ENCODE peak calls at places on chromosome X, in six cellular contexts. One of them, this sample, is unnamed.
A peak's percentile ranks its signal among the peaks of the same experiment; 100 is the strongest.

GRCh38 chrX:49042581-49043219 is 457 bp downstream of the TFE3 start:
- DNase-seq in H9: no peak
- DNase-seq in SK-N-SH: no peak
- DNase-seq in GM23248: no peak
- DNase-seq in keratinocyte: no peak
- DNase-seq in HCT116: no peak
- DNase-seq in this sample: no peak

GRCh38 chrX:643911-644303 is 13.3 kb downstream of the SHOX start:
- DNase-seq in HCT116: no peak
- DNase-seq in SK-N-SH: peak; percentile 23
- DNase-seq in H9: no peak
- DNase-seq in GM23248: no peak
- DNase-seq in keratinocyte: no peak
- DNase-seq in this sample: no peak

GRCh38 chrX:96389314-96390048 is 295.2 kb upstream of the DIAPH2 start:
- DNase-seq in SK-N-SH: no peak
- DNase-seq in keratinocyte: no peak
- DNase-seq in H9: no peak
- DNase-seq in GM23248: no peak
- DNase-seq in HCT116: no peak
- DNase-seq in this sample: peak; percentile 53

GRCh38 chrX:118156953-118157608 is 40.5 kb upstream of the KLHL13 start:
- DNase-seq in SK-N-SH: no peak
- DNase-seq in keratinocyte: no peak
- DNase-seq in GM23248: no peak
- DNase-seq in HCT116: no peak
- DNase-seq in H9: no peak
- DNase-seq in this sample: no peak

GRCh38 chrX:69156638-69157037 is 8.6 kb downstream of the PJA1 start:
- DNase-seq in GM23248: no peak
- DNase-seq in keratinocyte: no peak
- DNase-seq in HCT116: no peak
- DNase-seq in SK-N-SH: peak; percentile 1
- DNase-seq in H9: peak; percentile 17
- DNase-seq in this sample: no peak

GRCh38 chrX:129781134-129782014 is 1.6 kb downstream of the SASH3 start:
- DNase-seq in HCT116: no peak
- DNase-seq in keratinocyte: no peak
- DNase-seq in SK-N-SH: no peak
- DNase-seq in H9: no peak
- DNase-seq in GM23248: no peak
- DNase-seq in this sample: no peak

GRCh38 chrX:24355095-24355494 is 5.3 kb upstream of the SUPT20HL1 start:
- DNase-seq in GM23248: peak; percentile 30
- DNase-seq in SK-N-SH: no peak
- DNase-seq in HCT116: no peak
- DNase-seq in keratinocyte: no peak
- DNase-seq in H9: no peak
- DNase-seq in this sample: peak; percentile 12

GRCh38 chrX:102765794-102766193 is 45.3 kb downstream of the GPRASP3 start:
- DNase-seq in HCT116: no peak
- DNase-seq in H9: no peak
- DNase-seq in keratinocyte: no peak
- DNase-seq in SK-N-SH: no peak
- DNase-seq in GM23248: peak; percentile 74
- DNase-seq in this sample: peak; percentile 68

GRCh38 chrX:10722804-10723364 is 102.5 kb upstream of the MID1 start:
- DNase-seq in GM23248: peak; percentile 55
- DNase-seq in HCT116: peak; percentile 10
- DNase-seq in H9: peak; percentile 46
- DNase-seq in SK-N-SH: peak; percentile 65
- DNase-seq in keratinocyte: peak; percentile 9
- DNase-seq in this sample: peak; percentile 67

GRCh38 chrX:149129767-149130166 is 375.3 kb downstream of the IDS start:
- DNase-seq in H9: no peak
- DNase-seq in SK-N-SH: no peak
- DNase-seq in GM23248: no peak
- DNase-seq in keratinocyte: no peak
- DNase-seq in HCT116: no peak
- DNase-seq in this sample: no peak

GRCh38 chrX:352582-353314 is 34.0 kb downstream of the PPP2R3B start:
- DNase-seq in SK-N-SH: no peak
- DNase-seq in H9: no peak
- DNase-seq in HCT116: no peak
- DNase-seq in GM23248: no peak
- DNase-seq in keratinocyte: no peak
- DNase-seq in this sample: no peak

GRCh38 chrX:12548746-12549145 is 242.5 kb upstream of the PRPS2 start:
- DNase-seq in GM23248: peak; percentile 13
- DNase-seq in keratinocyte: no peak
- DNase-seq in SK-N-SH: no peak
- DNase-seq in H9: peak; percentile 29
- DNase-seq in HCT116: no peak
- DNase-seq in this sample: peak; percentile 17

GRCh38 chrX:120286733-120287512 is 24.3 kb downstream of the TMEM255A start:
- DNase-seq in HCT116: no peak
- DNase-seq in SK-N-SH: no peak
- DNase-seq in GM23248: no peak
- DNase-seq in keratinocyte: no peak
- DNase-seq in H9: no peak
- DNase-seq in this sample: no peak

GRCh38 chrX:68832101-68832416 is 3.2 kb downstream of the EFNB1 start:
- DNase-seq in SK-N-SH: peak; percentile 58
- DNase-seq in GM23248: peak; percentile 88
- DNase-seq in H9: peak; percentile 27
- DNase-seq in keratinocyte: no peak
- DNase-seq in HCT116: no peak
- DNase-seq in this sample: peak; percentile 83

GRCh38 chrX:66074920-66075879 is 35.3 kb upstream of the VSIG4 start:
- DNase-seq in HCT116: no peak
- DNase-seq in keratinocyte: no peak
- DNase-seq in H9: no peak
- DNase-seq in SK-N-SH: no peak
- DNase-seq in GM23248: no peak
- DNase-seq in this sample: no peak

GRCh38 chrX:72071213-72071612 is 60.5 kb downstream of the RTL5 start:
- DNase-seq in HCT116: no peak
- DNase-seq in H9: no peak
- DNase-seq in SK-N-SH: no peak
- DNase-seq in keratinocyte: no peak
- DNase-seq in GM23248: no peak
- DNase-seq in this sample: no peak

GRCh38 chrX:104136241-104137019 is 20.4 kb downstream of the SLC25A53 start:
- DNase-seq in HCT116: peak; percentile 63
- DNase-seq in H9: peak; percentile 66
- DNase-seq in GM23248: peak; percentile 88
- DNase-seq in keratinocyte: peak; percentile 32
- DNase-seq in SK-N-SH: peak; percentile 62
- DNase-seq in this sample: peak; percentile 91

GRCh38 chrX:149937881-149938426 is 337 bp downstream of the EOLA2 start:
- DNase-seq in SK-N-SH: no peak
- DNase-seq in H9: no peak
- DNase-seq in HCT116: no peak
- DNase-seq in keratinocyte: no peak
- DNase-seq in GM23248: peak; percentile 43
- DNase-seq in this sample: peak; percentile 0

DNA sequence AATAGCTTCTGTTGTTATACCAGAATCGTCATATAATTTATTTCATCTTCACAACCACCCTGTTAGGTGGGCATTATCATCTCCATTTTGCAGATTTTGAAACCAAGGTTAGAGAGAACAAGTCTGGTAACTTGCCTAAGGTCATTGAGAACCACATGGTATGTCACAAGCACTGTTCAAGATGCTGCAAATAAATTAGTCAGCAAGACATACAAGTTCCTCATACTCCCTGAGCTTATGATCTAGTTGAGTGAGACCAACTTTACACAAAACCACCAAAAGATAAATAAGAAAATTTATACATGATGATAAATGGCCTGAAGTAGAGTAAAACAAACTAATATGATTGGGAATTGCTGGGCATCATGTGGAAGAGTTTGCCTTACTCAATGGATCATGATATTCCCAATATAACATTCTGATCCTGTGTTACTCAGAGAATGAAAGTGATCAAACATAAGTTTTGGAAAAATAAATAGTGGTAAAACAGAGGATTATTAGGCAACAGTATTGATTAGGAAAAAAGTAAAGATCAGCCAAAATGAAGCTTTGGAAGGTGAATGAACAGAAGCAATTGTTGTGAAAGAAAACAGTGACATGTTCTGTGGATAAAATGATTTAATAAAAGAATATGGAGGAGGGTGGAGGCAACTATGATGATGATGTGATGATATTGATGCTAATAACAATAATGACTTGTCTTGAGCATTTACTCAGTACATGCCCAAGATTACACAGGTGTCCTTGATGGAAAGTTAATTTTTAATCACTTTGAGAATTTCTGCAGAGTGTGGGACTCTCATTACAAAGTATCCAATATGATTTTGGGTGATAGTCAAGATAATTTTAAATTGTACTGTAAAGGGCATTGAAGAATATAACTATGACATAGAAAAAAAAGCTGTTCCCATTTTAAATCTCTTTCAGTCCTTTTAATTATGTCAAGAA is 34.1 kb upstream of the IL1RAPL1 start:
- DNase-seq in keratinocyte: no peak
- DNase-seq in HCT116: no peak
- DNase-seq in GM23248: no peak
- DNase-seq in SK-N-SH: no peak
- DNase-seq in H9: no peak
- DNase-seq in this sample: no peak
- H3K9ac ChIP-seq in keratinocyte: no peak overlapping the region
- H3K9ac ChIP-seq in HCT116: no peak overlapping the region
- H3K9ac ChIP-seq in GM23248: no peak overlapping the region
- H3K9ac ChIP-seq in SK-N-SH: no peak overlapping the region
- H3K9ac ChIP-seq in H9: no peak overlapping the region
- H3K9ac ChIP-seq in this sample: no peak overlapping the region

GRCh38 chrX:53080628-53081580 is 1.3 kb upstream of the TSPYL2 start:
- DNase-seq in GM23248: peak; percentile 55
- DNase-seq in keratinocyte: no peak
- DNase-seq in H9: no peak
- DNase-seq in SK-N-SH: no peak
- DNase-seq in HCT116: no peak
- DNase-seq in this sample: peak; percentile 43
- H3K9ac ChIP-seq in GM23248: peak overlapping the region; percentile 80
- H3K9ac ChIP-seq in keratinocyte: no peak overlapping the region
- H3K9ac ChIP-seq in H9: no peak overlapping the region
- H3K9ac ChIP-seq in SK-N-SH: peak overlapping the region; percentile 39
- H3K9ac ChIP-seq in HCT116: no peak overlapping the region
- H3K9ac ChIP-seq in this sample: peak overlapping the region; percentile 66

GRCh38 chrX:13937370-13938052 is 92.2 kb downstream of the GEMIN8 start:
- DNase-seq in H9: no peak
- DNase-seq in GM23248: peak; percentile 12
- DNase-seq in HCT116: no peak
- DNase-seq in SK-N-SH: peak; percentile 44
- DNase-seq in keratinocyte: no peak
- DNase-seq in this sample: peak; percentile 53
- H3K9ac ChIP-seq in H9: peak overlapping the region; percentile 81
- H3K9ac ChIP-seq in GM23248: no peak overlapping the region
- H3K9ac ChIP-seq in HCT116: peak overlapping the region; percentile 27
- H3K9ac ChIP-seq in SK-N-SH: no peak overlapping the region
- H3K9ac ChIP-seq in keratinocyte: no peak overlapping the region
- H3K9ac ChIP-seq in this sample: no peak overlapping the region

GRCh38 chrX:77422886-77423648 is 24.1 kb upstream of the FGF16 start:
- DNase-seq in H9: peak; percentile 81
- DNase-seq in SK-N-SH: no peak
- DNase-seq in HCT116: no peak
- DNase-seq in GM23248: no peak
- DNase-seq in keratinocyte: no peak
- DNase-seq in this sample: no peak
- H3K9ac ChIP-seq in H9: no peak overlapping the region
- H3K9ac ChIP-seq in SK-N-SH: no peak overlapping the region
- H3K9ac ChIP-seq in HCT116: no peak overlapping the region
- H3K9ac ChIP-seq in GM23248: no peak overlapping the region
- H3K9ac ChIP-seq in keratinocyte: no peak overlapping the region
- H3K9ac ChIP-seq in this sample: no peak overlapping the region

This sample was measured in IMR-90.